ENCODE peak calls at places on chromosome 4, in ten cellular contexts. T is DND-41; D is mammary epithelial cell; N is aorta; P is keratinocyte; J is heart right ventricle; I is A549; L is left ventricle myocardium inferior; V is GM23338; Q is CD4-positive, CD25-positive, alpha-beta regulatory T cell. A is an unnamed sample.

GRCh38 chr4:184287697-184288255 is 70.1 kb upstream of the ENPP6 start:
- DNase-seq in Q (no peak), I (no peak), P (no peak), D (peak; percentile 50), V (peak; percentile 29), L (no peak), N (no peak), T (no peak), J (no peak), A (peak; percentile 65)

GRCh38 chr4:188145626-188146025 is 6.4 kb downstream of the TRIML1 start:
- DNase-seq in Q (no peak), N (no peak), I (no peak), P (no peak), V (no peak), D (peak; percentile 20), L (no peak), J (no peak), T (no peak), A (no peak)

GRCh38 chr4:15373363-15373762 is 54.5 kb upstream of the C1QTNF7 start:
- DNase-seq in D (no peak), J (no peak), N (no peak), T (no peak), V (no peak), L (no peak), I (no peak), Q (no peak), P (no peak), A (no peak)

GRCh38 chr4:124757121-124757520 is 44.6 kb upstream of the ANKRD50 start:
- DNase-seq in V (no peak), N (no peak), L (no peak), J (no peak), D (peak; percentile 23), T (no peak), P (no peak), Q (no peak), I (no peak), A (no peak)

GRCh38 chr4:169993531-169993930 is 32.7 kb downstream of the MFAP3L start:
- DNase-seq in J (no peak), I (no peak), D (no peak), V (no peak), N (no peak), L (no peak), T (no peak), Q (no peak), P (no peak), A (no peak)

GRCh38 chr4:105472871-105473339 is 957 bp downstream of the PPA2 start:
- DNase-seq in Q (no peak), L (no peak), N (no peak), D (no peak), P (no peak), V (no peak), T (no peak), I (no peak), J (no peak), A (no peak)

GRCh38 chr4:62871057-62871456 is 1538.2 kb downstream of the TECRL start:
- DNase-seq in Q (no peak), D (no peak), N (no peak), P (no peak), V (no peak), I (no peak), T (no peak), L (no peak), J (no peak), A (no peak)

GRCh38 chr4:79772510-79772909 is 300.5 kb downstream of the ANTXR2 start:
- DNase-seq in J (no peak), L (no peak), T (no peak), Q (no peak), D (no peak), N (no peak), P (no peak), V (no peak), I (no peak), A (no peak)

GRCh38 chr4:159171287-159171686 is 68.4 kb downstream of the RAPGEF2 start:
- DNase-seq in L (no peak), I (no peak), N (no peak), V (no peak), J (no peak), Q (no peak), T (no peak), D (peak; percentile 69), P (peak; percentile 4), A (peak; percentile 27)

GRCh38 chr4:76090241-76090691 is 15.8 kb downstream of the ART3 start:
- DNase-seq in Q (peak; percentile 36), D (peak; percentile 99), P (peak; percentile 67), T (no peak), L (no peak), V (no peak), J (no peak), N (no peak), I (no peak), A (peak; percentile 99)

GRCh38 chr4:38717604-38718003 is 53.6 kb downstream of the KLF3 start:
- DNase-seq in L (no peak), Q (no peak), P (no peak), D (peak; percentile 66), J (no peak), I (no peak), N (no peak), T (no peak), V (no peak), A (peak; percentile 33)

GRCh38 chr4:649293-649625 is 23.9 kb downstream of the PDE6B start:
- DNase-seq in Q (no peak), N (no peak), D (no peak), V (no peak), L (no peak), P (no peak), J (no peak), T (no peak), I (no peak), A (no peak)

GRCh38 chr4:153724606-153725005 is 35.2 kb downstream of the RNF175 start:
- DNase-seq in P (no peak), I (no peak), Q (no peak), D (no peak), T (no peak), J (no peak), V (no peak), N (no peak), L (no peak), A (no peak)

DNA sequence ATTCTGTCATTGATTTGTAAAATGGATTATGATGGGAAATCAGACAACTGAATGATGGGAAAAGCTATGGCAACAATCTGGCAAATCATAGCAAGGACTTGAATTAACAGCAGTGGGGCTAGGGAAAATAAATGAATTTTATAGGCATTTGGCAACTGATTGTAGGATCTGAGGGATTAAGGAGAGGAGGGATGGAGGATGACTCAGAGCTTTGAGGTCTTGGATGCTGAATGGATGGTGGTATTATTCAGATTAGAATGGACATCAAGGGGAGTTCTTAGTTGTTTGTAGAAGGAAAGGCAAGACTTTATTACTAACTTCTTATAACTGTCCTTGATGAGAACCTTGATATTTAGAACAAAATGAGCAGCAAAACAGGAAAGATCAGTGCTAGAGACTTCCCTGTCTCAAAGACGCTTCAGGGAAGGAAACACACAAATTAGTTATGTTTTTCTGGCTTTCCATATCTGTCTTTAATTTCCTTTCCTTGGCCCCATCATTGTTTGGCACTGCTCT is 51.4 kb upstream of the HHIP start:
- DNase-seq in P (no peak), V (no peak), I (no peak), J (no peak), N (no peak), Q (no peak), D (no peak), T (no peak), L (no peak), A (no peak)
- H3K27ac ChIP-seq in P (no peak overlapping the region), V (no peak overlapping the region), I (no peak overlapping the region), J (no peak overlapping the region), N (no peak overlapping the region), Q (no peak overlapping the region), D (no peak overlapping the region), T (no peak overlapping the region), L (no peak overlapping the region), A (no peak overlapping the region)

GRCh38 chr4:182789588-182789987 is 127.6 kb downstream of the DCTD start:
- DNase-seq in D (no peak), L (no peak), I (no peak), V (no peak), P (no peak), J (no peak), Q (no peak), T (no peak), N (no peak), A (no peak)
- H3K27ac ChIP-seq in D (no peak overlapping the region), L (no peak overlapping the region), I (no peak overlapping the region), V (no peak overlapping the region), P (no peak overlapping the region), J (no peak overlapping the region), Q (no peak overlapping the region), T (no peak overlapping the region), N (no peak overlapping the region), A (no peak overlapping the region)

GRCh38 chr4:185535818-185536729 is 767 bp upstream of the PDLIM3 start:
- DNase-seq in L (peak; percentile 47), V (peak; percentile 22), T (no peak), P (no peak), N (peak; percentile 73), D (peak; percentile 17), I (no peak), J (no peak), Q (no peak), A (no peak)
- H3K27ac ChIP-seq in L (peak overlapping the region; percentile 95), V (no peak overlapping the region), T (no peak overlapping the region), P (no peak overlapping the region), N (peak overlapping the region; percentile 94), D (no peak overlapping the region), I (no peak overlapping the region), J (peak overlapping the region; percentile 96), Q (no peak overlapping the region), A (no peak overlapping the region)

GRCh38 chr4:55758570-55758969 is 61.0 kb upstream of the EXOC1L start:
- DNase-seq in T (no peak), I (no peak), P (no peak), D (no peak), Q (no peak), N (no peak), V (no peak), J (no peak), L (no peak), A (no peak)

GRCh38 chr4:55754754-55755350 is 64.7 kb upstream of the EXOC1L start:
- DNase-seq in D (peak; percentile 72), P (peak; percentile 26), V (no peak), N (no peak), T (no peak), J (no peak), Q (no peak), I (no peak), L (no peak), A (peak; percentile 29)

GRCh38 chr4:55757356-55758024 is 62.1 kb upstream of the EXOC1L start:
- DNase-seq in P (no peak), Q (no peak), N (no peak), V (peak; percentile 41), L (no peak), T (no peak), I (no peak), D (no peak), J (no peak), A (peak; percentile 20)

GRCh38 chr4:55756208-55756607 is 63.4 kb upstream of the EXOC1L start:
- DNase-seq in T (no peak), L (no peak), V (no peak), N (no peak), I (no peak), Q (no peak), D (no peak), J (no peak), P (no peak), A (no peak)

DNA sequence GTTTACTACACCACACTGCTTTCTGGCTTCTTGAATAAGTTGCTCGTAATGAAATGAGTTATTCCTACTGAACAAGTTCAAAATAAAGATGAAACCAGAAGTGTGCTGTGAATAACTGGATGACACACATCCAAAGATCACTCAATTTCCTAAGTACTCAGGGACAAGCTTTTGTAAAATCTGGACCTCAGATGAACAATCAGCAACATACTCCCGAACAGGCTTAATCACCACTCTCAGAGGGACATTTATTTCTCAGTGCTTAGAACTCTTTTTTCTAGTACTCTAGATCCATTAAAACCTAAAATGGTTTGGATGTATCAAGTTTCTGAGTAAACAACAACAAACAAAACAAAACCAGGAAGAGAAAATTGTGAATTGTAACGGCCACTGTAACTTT is 61.5 kb upstream of the EXOC1L start:
- DNase-seq in N (no peak), J (no peak), Q (no peak), I (no peak), L (no peak), T (no peak), D (no peak), V (no peak), P (no peak), A (no peak)
- H3K27ac ChIP-seq in N (no peak overlapping the region), J (no peak overlapping the region), Q (no peak overlapping the region), I (no peak overlapping the region), L (no peak overlapping the region), T (no peak overlapping the region), D (no peak overlapping the region), V (no peak overlapping the region), P (no peak overlapping the region), A (peak overlapping the region; percentile 46)

A was measured in epithelial cell of prostate.